ENCODE peak calls at places on chromosomes 5 and 9, in eight cellular contexts. V is psoas muscle, Y is HFFc6, T is colonic mucosa, D is PC-3, U is BJ, H is bronchial epithelial cell, E is GM20000. G is an unnamed sample.

GRCh38 chr9:130341128-130341527 is 75.6 kb downstream of the HMCN2 start:
- DNase-seq in V (no peak), Y (no peak), T (no peak), D (no peak), U (no peak), H (no peak), E (no peak), G (no peak)

GRCh38 chr9:132054024-132054423 is 25.6 kb downstream of the MED27 start:
- DNase-seq in V (no peak), Y (no peak), T (no peak), D (no peak), U (no peak), H (no peak), E (no peak), G (no peak)

GRCh38 chr5:115856936-115857524 is 15.3 kb downstream of the AP3S1 start:
- DNase-seq in V (no peak), Y (no peak), T (no peak), D (no peak), U (no peak), H (peak; percentile 34), E (no peak), G (no peak)

GRCh38 chr5:19608434-19608833 is 379.6 kb downstream of the CDH18 start:
- DNase-seq in V (no peak), Y (no peak), T (no peak), D (peak; percentile 58), U (no peak), H (peak; percentile 63), E (no peak), G (no peak)

GRCh38 chr9:9215050-9215449 is 1397.8 kb downstream of the PTPRD start:
- DNase-seq in V (no peak), Y (no peak), T (no peak), D (no peak), U (no peak), H (peak; percentile 37), E (no peak), G (no peak)

GRCh38 chr9:70600479-70600878 is 186.0 kb upstream of the KLF9 start:
- DNase-seq in V (peak; percentile 61), Y (peak; percentile 64), T (no peak), D (no peak), U (peak; percentile 47), H (no peak), E (no peak), G (peak; percentile 57)

GRCh38 chr9:114261026-114261425 is 61.9 kb upstream of the ORM1 start:
- DNase-seq in V (no peak), Y (no peak), T (no peak), D (no peak), U (no peak), H (no peak), E (no peak), G (no peak)

GRCh38 chr9:115891929-115892328 is 261.7 kb upstream of the PAPPA start:
- DNase-seq in V (no peak), Y (peak; percentile 86), T (no peak), D (peak; percentile 59), U (peak; percentile 75), H (peak; percentile 66), E (no peak), G (peak; percentile 62)

GRCh38 chr9:124660341-124660801 is 110.7 kb downstream of the NR6A1 start:
- DNase-seq in V (no peak), Y (peak; percentile 9), T (peak; percentile 38), D (peak; percentile 23), U (no peak), H (peak; percentile 44), E (peak; percentile 9), G (no peak)

GRCh38 chr5:65721775-65722574 is at the start of the genes NLN and SGTB:
- DNase-seq in V (peak; percentile 91), Y (peak; percentile 68), T (peak; percentile 91), D (peak; percentile 55), U (no peak), H (peak; percentile 30), E (peak; percentile 98), G (no peak)

GRCh38 chr5:78717674-78718073 is 69.1 kb upstream of the LHFPL2 start:
- DNase-seq in V (no peak), Y (no peak), T (no peak), D (no peak), U (no peak), H (peak; percentile 18), E (no peak), G (no peak)

GRCh38 chr5:98997000-98997399 is 68.2 kb upstream of the CHD1 start:
- DNase-seq in V (no peak), Y (no peak), T (no peak), D (peak; percentile 16), U (no peak), H (peak; percentile 3), E (no peak), G (no peak)

GRCh38 chr9:34984049-34984448 is 5.5 kb upstream of the DNAJB5 start:
- DNase-seq in V (no peak), Y (peak; percentile 33), T (no peak), D (peak; percentile 40), U (no peak), H (no peak), E (no peak), G (no peak)

GRCh38 chr9:137742698-137743097 is 123.9 kb downstream of the EHMT1 start:
- DNase-seq in V (no peak), Y (no peak), T (no peak), D (no peak), U (no peak), H (no peak), E (no peak), G (no peak)

GRCh38 chr5:93378073-93378472 is 202.9 kb downstream of the NR2F1-AS1 start:
- DNase-seq in V (no peak), Y (peak; percentile 70), T (no peak), D (peak; percentile 74), U (no peak), H (peak; percentile 88), E (no peak), G (no peak)

GRCh38 chr9:33676746-33677505 is 118.4 kb upstream of the PRSS3 start:
- DNase-seq in V (peak; percentile 59), Y (no peak), T (peak; percentile 18), D (peak; percentile 25), U (no peak), H (no peak), E (peak; percentile 44), G (no peak)

GRCh38 chr5:62547929-62548678 is 30.5 kb upstream of the LRRC70 start:
- DNase-seq in V (no peak), Y (no peak), T (no peak), D (no peak), U (no peak), H (no peak), E (no peak), G (no peak)

GRCh38 chr5:173315495-173316352 is 12.5 kb downstream of the STC2 start:
- DNase-seq in V (no peak), Y (peak; percentile 36), T (no peak), D (peak; percentile 57), U (no peak), H (peak; percentile 77), E (no peak), G (no peak)

GRCh38 chr5:71922584-71923106 is 184.6 kb upstream of the MAP1B start:
- DNase-seq in V (no peak), Y (peak; percentile 71), T (no peak), D (peak; percentile 79), U (no peak), H (peak; percentile 98), E (no peak), G (no peak)
- TF ChIP-seq CTCF in V (no peak), Y (no peak), T (no peak), D (peak; percentile 31), U (no peak), H (no peak), E (no peak), G (no peak)

GRCh38 chr9:10232352-10232930 is 380.4 kb downstream of the PTPRD start:
- DNase-seq in V (no peak), Y (no peak), T (no peak), D (peak; percentile 5), U (no peak), H (peak; percentile 20), E (no peak), G (no peak)
- TF ChIP-seq CTCF in V (no peak), Y (peak; percentile 55), T (no peak), D (peak; percentile 37), U (no peak), H (peak; percentile 36), E (no peak), G (no peak)

GRCh38 chr5:26003966-26004365 is 1034.4 kb downstream of the CDH9 start:
- DNase-seq in V (no peak), Y (no peak), T (no peak), D (no peak), U (no peak), H (no peak), E (no peak), G (no peak)

GRCh38 chr5:26012078-26012477 is 1026.3 kb downstream of the CDH9 start:
- DNase-seq in V (no peak), Y (no peak), T (no peak), D (no peak), U (no peak), H (no peak), E (no peak), G (no peak)

GRCh38 chr5:26009742-26010141 is 1028.6 kb downstream of the CDH9 start:
- DNase-seq in V (no peak), Y (no peak), T (no peak), D (peak; percentile 52), U (no peak), H (no peak), E (no peak), G (no peak)
- TF ChIP-seq CTCF in V (no peak), Y (no peak), T (no peak), D (peak; percentile 77), U (no peak), H (no peak), E (no peak), G (no peak)

GRCh38 chr9:135729480-135729879 is 27.5 kb downstream of the KCNT1 start:
- DNase-seq in V (no peak), Y (no peak), T (no peak), D (no peak), U (no peak), H (no peak), E (no peak), G (no peak)

GRCh38 chr9:135728436-135729110 is 26.6 kb downstream of the KCNT1 start:
- DNase-seq in V (no peak), Y (no peak), T (no peak), D (no peak), U (no peak), H (no peak), E (no peak), G (no peak)

GRCh38 chr9:135724186-135724797 is 22.3 kb downstream of the KCNT1 start:
- DNase-seq in V (no peak), Y (no peak), T (no peak), D (peak; percentile 71), U (no peak), H (peak; percentile 21), E (no peak), G (no peak)

GRCh38 chr9:135727257-135727875 is 25.4 kb downstream of the KCNT1 start:
- DNase-seq in V (no peak), Y (no peak), T (no peak), D (no peak), U (no peak), H (no peak), E (no peak), G (no peak)

GRCh38 chr9:135726138-135726853 is 24.3 kb downstream of the KCNT1 start:
- DNase-seq in V (no peak), Y (no peak), T (no peak), D (no peak), U (no peak), H (no peak), E (no peak), G (no peak)
- TF ChIP-seq CTCF in V (no peak), Y (peak; percentile 20), T (no peak), D (peak; percentile 17), U (no peak), H (no peak), E (no peak), G (no peak)

GRCh38 chr5:180209137-180209581 is at the start of gene RASGEF1C:
- DNase-seq in V (peak; percentile 70), Y (no peak), T (peak; percentile 59), D (peak; percentile 74), U (no peak), H (peak; percentile 15), E (peak; percentile 92), G (no peak)
- TF ChIP-seq CTCF in V (peak; percentile 40), Y (no peak), T (no peak), D (no peak), U (no peak), H (peak; percentile 39), E (peak; percentile 88), G (peak; percentile 19)